ENCODE peak calls at places on chromosomes 6 and 20, in five cellular contexts. F, R, B, A and X are unnamed samples.

GRCh38 chr6:144134176-144134575 is 16.1 kb upstream of the STX11 start:
- DNase-seq in F (no peak), R (no peak), B (no peak), A (peak; percentile 49), X (no peak)

GRCh38 chr6:153618371-153619328 is 420.4 kb upstream of the OPRM1 start:
- DNase-seq in F (no peak), R (no peak), B (no peak), A (no peak), X (no peak)

GRCh38 chr20:62326959-62327725 is 24.3 kb downstream of the ADRM1 start:
- DNase-seq in F (no peak), R (no peak), B (no peak), A (no peak), X (no peak)

GRCh38 chr6:167517546-167517945 is 192.7 kb downstream of the TTLL2 start:
- DNase-seq in F (no peak), R (no peak), B (no peak), A (no peak), X (no peak)

GRCh38 chr6:169070506-169071176 is 183.0 kb downstream of the THBS2 start:
- DNase-seq in F (peak; percentile 93), R (peak; percentile 91), B (peak; percentile 84), A (peak; percentile 99), X (peak; percentile 65)

GRCh38 chr6:162078126-162078525 is 649.4 kb downstream of the PRKN start:
- DNase-seq in F (no peak), R (no peak), B (no peak), A (no peak), X (peak; percentile 61)

GRCh38 chr6:136927313-136927712 is 5.2 kb downstream of the SLC35D3 start:
- DNase-seq in F (peak; percentile 6), R (no peak), B (no peak), A (peak; percentile 9), X (peak; percentile 17)

GRCh38 chr6:34182751-34183531 is 37.1 kb upstream of the GRM4 start:
- DNase-seq in F (no peak), R (no peak), B (no peak), A (no peak), X (no peak)

GRCh38 chr20:50027611-50028105 is 44.9 kb downstream of the SNAI1 start:
- DNase-seq in F (peak; percentile 96), R (peak; percentile 65), B (peak; percentile 64), A (peak; percentile 92), X (peak; percentile 64)

GRCh38 chr6:137389150-137389664 is 105.0 kb downstream of the OLIG3 start:
- DNase-seq in F (peak; percentile 9), R (no peak), B (no peak), A (peak; percentile 23), X (peak; percentile 76)

GRCh38 chr6:151723152-151723551 is 84.3 kb upstream of the ESR1 start:
- DNase-seq in F (no peak), R (no peak), B (no peak), A (no peak), X (no peak)

GRCh38 chr20:50193851-50194830 is 3.5 kb downstream of the CEBPB start:
- DNase-seq in F (no peak), R (no peak), B (peak; percentile 56), A (no peak), X (no peak)

GRCh38 chr6:89927788-89928565 is 33.7 kb downstream of the GJA10 start:
- DNase-seq in F (peak; percentile 44), R (no peak), B (no peak), A (peak; percentile 73), X (peak; percentile 77)

GRCh38 chr20:61433816-61434215 is 181.8 kb downstream of the CDH4 start:
- DNase-seq in F (no peak), R (no peak), B (no peak), A (no peak), X (no peak)

GRCh38 chr6:166737231-166737630 is 110.2 kb upstream of the RPS6KA2 start:
- DNase-seq in F (no peak), R (no peak), B (no peak), A (no peak), X (peak; percentile 71)

GRCh38 chr6:27893059-27893835 is 18.9 kb downstream of the OR2B2 start:
- DNase-seq in F (peak; percentile 98), R (peak; percentile 28), B (peak; percentile 29), A (peak; percentile 98), X (peak; percentile 97)

GRCh38 chr6:83114164-83114563 is 46.7 kb downstream of the DOP1A start:
- DNase-seq in F (no peak), R (no peak), B (no peak), A (peak; percentile 38), X (peak; percentile 23)

GRCh38 chr20:36601546-36601945 is 4.0 kb upstream of the RAB5IF start:
- DNase-seq in F (no peak), R (no peak), B (no peak), A (no peak), X (no peak)

GRCh38 chr6:43916924-43917877 is 147.2 kb downstream of the VEGFA start:
- DNase-seq in F (no peak), R (peak; percentile 82), B (peak; percentile 80), A (peak; percentile 74), X (no peak)

GRCh38 chr6:18491303-18492090 is 104.3 kb downstream of the RNF144B start:
- DNase-seq in F (peak; percentile 42), R (no peak), B (no peak), A (peak; percentile 55), X (peak; percentile 77)

GRCh38 chr20:2812189-2812588 is 2.6 kb upstream of the C20orf141 start:
- DNase-seq in F (no peak), R (no peak), B (no peak), A (no peak), X (no peak)

GRCh38 chr20:50153153-50153499 is 397 bp downstream of the PEDS1 start:
- DNase-seq in F (peak; percentile 17), R (no peak), B (no peak), A (no peak), X (no peak)

GRCh38 chr6:4435981-4436445 is 300.6 kb upstream of the ECI2 start:
- DNase-seq in F (no peak), R (no peak), B (no peak), A (no peak), X (peak; percentile 75)

GRCh38 chr6:133315811-133316210 is 74.7 kb downstream of the EYA4 start:
- DNase-seq in F (no peak), R (no peak), B (no peak), A (no peak), X (no peak)

GRCh38 chr6:57024321-57024720 is 22.2 kb upstream of the KIAA1586 start:
- DNase-seq in F (no peak), R (no peak), B (no peak), A (no peak), X (no peak)

GRCh38 chr20:34715384-34715783 is 11.2 kb downstream of the TP53INP2 start:
- DNase-seq in F (peak; percentile 31), R (no peak), B (no peak), A (peak; percentile 26), X (peak; percentile 43)

GRCh38 chr6:121354764-121355163 is 20.5 kb upstream of the TBC1D32 start:
- DNase-seq in F (peak; percentile 18), R (no peak), B (no peak), A (peak; percentile 12), X (no peak)

GRCh38 chr6:160427312-160428068 is 79.3 kb downstream of the SLC22A3 start:
- DNase-seq in F (peak; percentile 5), R (no peak), B (peak; percentile 67), A (peak; percentile 52), X (peak; percentile 9)

GRCh38 chr6:27630727-27631613 is 158.1 kb upstream of the ZNF184 start:
- DNase-seq in F (peak; percentile 66), R (no peak), B (peak; percentile 27), A (peak; percentile 85), X (peak; percentile 74)

DNA sequence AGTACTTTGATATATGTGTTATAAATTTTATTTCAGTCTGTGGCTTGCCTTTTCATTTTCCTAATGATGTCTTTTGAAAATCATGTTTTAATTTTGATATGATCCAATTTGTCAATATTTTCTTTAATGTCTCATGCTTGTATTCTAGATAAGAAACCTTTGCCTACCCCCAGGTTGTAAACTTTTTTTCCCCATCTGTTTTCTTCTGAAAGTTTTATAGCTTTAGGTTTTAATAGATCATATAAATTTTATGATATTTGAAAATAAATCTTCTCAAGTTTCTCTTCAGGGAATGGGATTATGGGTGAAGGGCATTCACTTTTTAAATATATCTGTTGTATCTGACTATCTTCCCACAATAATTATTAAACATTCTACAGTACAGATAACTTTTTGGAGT is 66.7 kb downstream of the SESN1 start:
- DNase-seq in F (no peak), R (no peak), B (no peak), A (no peak), X (no peak)
- H3K4me3 ChIP-seq in F (no peak overlapping the region), R (no peak overlapping the region), B (no peak overlapping the region), A (no peak overlapping the region), X (no peak overlapping the region)

GRCh38 chr6:55963301-55963700 is 87.9 kb upstream of the BMP5 start:
- DNase-seq in F (peak; percentile 28), R (no peak), B (no peak), A (peak; percentile 30), X (peak; percentile 26)
- TF ChIP-seq CTCF in F (peak; percentile 62), R (no peak), B (no peak), A (peak; percentile 48), X (peak; percentile 46)

GRCh38 chr6:44976677-44977405 is 351.3 kb upstream of the RUNX2 start:
- DNase-seq in F (no peak), R (no peak), B (no peak), A (peak; percentile 39), X (peak; percentile 12)
- H3K4me3 ChIP-seq in F (no peak overlapping the region), R (no peak overlapping the region), B (no peak overlapping the region), A (no peak overlapping the region), X (no peak overlapping the region)

GRCh38 chr6:16284472-16284871 is 46.1 kb downstream of the GMPR start:
- DNase-seq in F (no peak), R (no peak), B (no peak), A (no peak), X (no peak)

GRCh38 chr6:16285467-16286150 is 47.2 kb downstream of the GMPR start:
- DNase-seq in F (no peak), R (no peak), B (no peak), A (no peak), X (no peak)

GRCh38 chr6:16288163-16288562 is 49.8 kb downstream of the GMPR start:
- DNase-seq in F (no peak), R (no peak), B (no peak), A (no peak), X (no peak)

GRCh38 chr6:16282370-16282769 is 44.0 kb downstream of the GMPR start:
- DNase-seq in F (no peak), R (no peak), B (no peak), A (no peak), X (no peak)

GRCh38 chr6:16286151-16286522 is 47.8 kb downstream of the GMPR start:
- DNase-seq in F (peak; percentile 53), R (peak; percentile 31), B (no peak), A (peak; percentile 47), X (peak; percentile 32)
- TF ChIP-seq CTCF in F (peak; percentile 81), R (peak; percentile 50), B (no peak), A (peak; percentile 97), X (peak; percentile 73)

DNA sequence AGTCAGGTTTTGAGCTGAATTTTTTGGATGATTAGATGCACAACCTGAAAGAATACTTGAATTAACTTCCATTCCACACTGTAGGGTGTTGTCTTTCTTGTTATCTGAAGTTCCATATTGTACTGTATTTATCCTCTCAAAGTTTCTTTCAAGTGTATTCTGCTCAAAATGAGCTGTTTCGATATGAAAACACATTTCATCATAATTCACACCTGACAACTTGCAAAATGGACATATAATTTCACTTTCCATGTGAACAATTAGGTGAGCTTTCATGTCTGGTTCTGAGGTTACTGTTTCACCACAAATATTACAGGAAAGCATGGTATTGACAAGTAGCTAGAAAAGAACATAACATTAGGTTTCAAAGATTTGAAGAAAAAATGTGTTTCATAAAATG is 1.7 kb downstream of the ZUP1 start:
- DNase-seq in F (no peak), R (no peak), B (no peak), A (no peak), X (no peak)
- H3K4me3 ChIP-seq in F (peak overlapping the region; percentile 100), R (no peak overlapping the region), B (no peak overlapping the region), A (no peak overlapping the region), X (peak overlapping the region; percentile 2)